ENCODE peak calls at places on chromosome 11, in eight cellular contexts. A, E, M, H, X, S, C and N are unnamed samples.

GRCh38 chr11:65701686-65702085 is 10.4 kb upstream of the KAT5 start:
- DNase-seq in E (no peak), C (no peak), A (no peak), X (no peak), M (no peak), H (no peak), S (no peak), N (no peak)

GRCh38 chr11:18789942-18790341 is 1.7 kb downstream of the PTPN5 start:
- DNase-seq in C (no peak), X (no peak), S (no peak), M (no peak), A (no peak), H (no peak), E (no peak), N (no peak)

GRCh38 chr11:128552783-128553661 is 34.3 kb downstream of the ETS1 start:
- DNase-seq in M (no peak), E (peak; percentile 71), X (peak; percentile 91), H (no peak), C (no peak), A (peak; percentile 90), S (peak; percentile 33), N (no peak)

GRCh38 chr11:19345848-19346681 is 105.3 kb upstream of the E2F8 start:
- DNase-seq in M (no peak), X (peak; percentile 60), E (peak; percentile 23), H (no peak), A (no peak), C (peak; percentile 48), S (peak; percentile 46), N (no peak)

GRCh38 chr11:121965330-121965729 is 150.7 kb downstream of the BLID start:
- DNase-seq in X (no peak), H (no peak), M (no peak), C (no peak), A (no peak), S (no peak), E (no peak), N (peak; percentile 87)

GRCh38 chr11:61356701-61357100 is 5.0 kb downstream of the CYB561A3 start:
- DNase-seq in A (peak; percentile 71), H (no peak), S (no peak), X (no peak), M (no peak), C (no peak), E (no peak), N (no peak)

GRCh38 chr11:131982154-131982553 is 611.7 kb downstream of the NTM start:
- DNase-seq in E (no peak), M (no peak), H (no peak), X (no peak), S (no peak), C (no peak), A (no peak), N (no peak)

GRCh38 chr11:71155846-71156245 is 96.5 kb downstream of the SHANK2 start:
- DNase-seq in H (no peak), M (no peak), E (no peak), A (no peak), C (no peak), S (no peak), X (no peak), N (no peak)

GRCh38 chr11:117045196-117045595 is 53.0 kb downstream of the SIK3 start:
- DNase-seq in E (peak; percentile 82), H (no peak), C (no peak), X (no peak), M (no peak), S (no peak), A (no peak), N (no peak)

GRCh38 chr11:122676638-122677037 is 21.1 kb downstream of the UBASH3B start:
- DNase-seq in C (no peak), H (no peak), E (no peak), X (no peak), S (no peak), A (no peak), M (no peak), N (no peak)

GRCh38 chr11:2802389-2803185 is 83.0 kb downstream of the CDKN1C start:
- DNase-seq in M (no peak), H (peak; percentile 0), X (no peak), C (no peak), S (no peak), A (no peak), E (no peak), N (no peak)

GRCh38 chr11:90650124-90650523 is 427.3 kb upstream of the CHORDC1 start:
- DNase-seq in H (no peak), S (no peak), X (no peak), E (no peak), A (no peak), M (no peak), C (no peak), N (no peak)

GRCh38 chr11:17258670-17259069 is 17.9 kb upstream of the NUCB2 start:
- DNase-seq in M (no peak), E (no peak), H (no peak), X (no peak), S (no peak), A (no peak), C (no peak), N (no peak)